ENCODE peak calls at places on chromosomes 3 and 15, in eight cellular contexts. T is left colon, U is EH, P is WTC11, Z is IMR-90, J is HEK293T, F is ELR, L is PC-9. S is an unnamed sample.

GRCh38 chr3:98914210-98915080 is 12.9 kb upstream of the DCBLD2 start:
- DNase-seq in T (no peak), U (no peak), P (no peak), Z (no peak), J (no peak), F (no peak), L (no peak), S (no peak)

GRCh38 chr3:170330366-170330765 is 27.1 kb upstream of the SKIL start:
- DNase-seq in T (no peak), U (peak; percentile 39), P (no peak), Z (peak; percentile 46), J (no peak), F (peak; percentile 65), L (peak; percentile 95), S (peak; percentile 41)

GRCh38 chr3:56154297-56154696 is 314.0 kb downstream of the ERC2 start:
- DNase-seq in T (no peak), U (peak; percentile 12), P (no peak), Z (no peak), J (no peak), F (peak; percentile 45), L (no peak), S (peak; percentile 31)

GRCh38 chr15:42012241-42012640 is 8.6 kb downstream of the PLA2G4E start:
- DNase-seq in T (peak; percentile 39), U (no peak), P (no peak), Z (no peak), J (no peak), F (no peak), L (peak; percentile 68), S (no peak)

GRCh38 chr3:141337523-141337854 is 30.8 kb upstream of the ZBTB38 start:
- DNase-seq in T (no peak), U (no peak), P (no peak), Z (no peak), J (no peak), F (no peak), L (no peak), S (no peak)

GRCh38 chr3:148880681-148881080 is 15.6 kb downstream of the CPA3 start:
- DNase-seq in T (no peak), U (no peak), P (peak; percentile 19), Z (no peak), J (peak; percentile 27), F (peak; percentile 51), L (no peak), S (peak; percentile 58)

GRCh38 chr15:89632563-89633430 is 22.5 kb downstream of the KIF7 start:
- DNase-seq in T (no peak), U (no peak), P (no peak), Z (no peak), J (peak; percentile 6), F (no peak), L (no peak), S (no peak)

GRCh38 chr3:3772338-3772737 is 26.9 kb upstream of the LRRN1 start:
- DNase-seq in T (no peak), U (no peak), P (no peak), Z (no peak), J (no peak), F (no peak), L (no peak), S (no peak)

GRCh38 chr3:107803170-107803569 is 280.4 kb downstream of the BBX start:
- DNase-seq in T (no peak), U (no peak), P (no peak), Z (no peak), J (no peak), F (no peak), L (no peak), S (no peak)

GRCh38 chr3:100183608-100184125 is 69.4 kb upstream of the FILIP1L start:
- DNase-seq in T (no peak), U (no peak), P (no peak), Z (no peak), J (no peak), F (no peak), L (no peak), S (no peak)

GRCh38 chr3:73586190-73586589 is 38.6 kb downstream of the PDZRN3 start:
- DNase-seq in T (no peak), U (no peak), P (no peak), Z (no peak), J (no peak), F (no peak), L (no peak), S (no peak)

GRCh38 chr3:43921056-43921455 is 230.3 kb downstream of the ABHD5 start:
- DNase-seq in T (no peak), U (no peak), P (peak; percentile 33), Z (no peak), J (no peak), F (no peak), L (no peak), S (no peak)

GRCh38 chr3:49911124-49911420 is 7.4 kb upstream of the MST1R start:
- DNase-seq in T (no peak), U (no peak), P (no peak), Z (no peak), J (no peak), F (no peak), L (no peak), S (no peak)

GRCh38 chr3:47666118-47666517 is 87.5 kb upstream of the CSPG5 start:
- DNase-seq in T (no peak), U (no peak), P (no peak), Z (no peak), J (no peak), F (no peak), L (no peak), S (no peak)

GRCh38 chr3:45555154-45555591 is 39.4 kb upstream of the LIMD1 start:
- DNase-seq in T (no peak), U (no peak), P (no peak), Z (no peak), J (no peak), F (no peak), L (peak; percentile 81), S (no peak)

GRCh38 chr15:91717811-91718210 is 135.7 kb upstream of the SLCO3A1 start:
- DNase-seq in T (no peak), U (no peak), P (no peak), Z (no peak), J (no peak), F (no peak), L (no peak), S (no peak)

GRCh38 chr3:67291287-67292252 is 293.5 kb downstream of the KBTBD8 start:
- DNase-seq in T (no peak), U (no peak), P (no peak), Z (no peak), J (no peak), F (no peak), L (no peak), S (no peak)

GRCh38 chr3:174100744-174101143 is 703.2 kb downstream of the NLGN1 start:
- DNase-seq in T (no peak), U (peak; percentile 36), P (no peak), Z (peak; percentile 30), J (no peak), F (peak; percentile 49), L (no peak), S (no peak)

GRCh38 chr3:100647673-100648072 is 38.3 kb downstream of the ADGRG7 start:
- DNase-seq in T (no peak), U (peak; percentile 15), P (no peak), Z (no peak), J (no peak), F (no peak), L (no peak), S (no peak)

GRCh38 chr3:75232216-75232615 is 431.9 kb upstream of the FRG2C start:
- DNase-seq in T (no peak), U (no peak), P (no peak), Z (no peak), J (no peak), F (no peak), L (no peak), S (no peak)

GRCh38 chr15:26376243-26376642 is 396.6 kb downstream of the GABRB3 start:
- DNase-seq in T (no peak), U (no peak), P (no peak), Z (no peak), J (no peak), F (no peak), L (no peak), S (no peak)

GRCh38 chr3:101936419-101937331 is 87.4 kb downstream of the NFKBIZ start:
- DNase-seq in T (no peak), U (peak; percentile 89), P (no peak), Z (peak; percentile 94), J (no peak), F (peak; percentile 96), L (peak; percentile 77), S (peak; percentile 83)

S was measured in EL.